ENCODE peak calls at places on chromosomes 13 and 19, in four cellular contexts. Z, H, L and K are unnamed samples.

GRCh38 chr19:55247621-55248099 is 11.2 kb downstream of the PPP6R1 start:
- DNase-seq in Z (no peak), H (no peak), L (no peak), K (no peak)

GRCh38 chr19:19062454-19063182 is 1.2 kb upstream of the SLC25A42 start:
- DNase-seq in Z (peak; percentile 30), H (no peak), L (no peak), K (no peak)

GRCh38 chr19:570315-570714 is 2.1 kb upstream of the BSG start:
- DNase-seq in Z (no peak), H (no peak), L (peak; percentile 60), K (peak; percentile 34)

GRCh38 chr19:38678217-38678890 is 30.9 kb downstream of the ACTN4 start:
- DNase-seq in Z (no peak), H (no peak), L (no peak), K (no peak)

GRCh38 chr19:4506449-4507149 is 11.7 kb downstream of the PLIN4 start:
- DNase-seq in Z (no peak), H (no peak), L (no peak), K (no peak)

GRCh38 chr13:30373727-30374126 is 48.6 kb upstream of the UBE2L5 start:
- DNase-seq in Z (no peak), H (peak; percentile 59), L (no peak), K (no peak)

GRCh38 chr19:3538258-3538929 is 580 bp upstream of the TEKTIP1 start:
- DNase-seq in Z (no peak), H (no peak), L (no peak), K (no peak)

GRCh38 chr19:246551-246950 is 44.7 kb downstream of the PLPP2 start:
- DNase-seq in Z (no peak), H (no peak), L (no peak), K (no peak)

GRCh38 chr13:81406022-81406421 is 1065.1 kb upstream of the SPRY2 start:
- DNase-seq in Z (no peak), H (no peak), L (no peak), K (no peak)

GRCh38 chr19:58319241-58319640 is 7.6 kb upstream of the ZSCAN22 start:
- DNase-seq in Z (no peak), H (no peak), L (no peak), K (no peak)

GRCh38 chr19:19488041-19488874 is 27.1 kb downstream of the TSSK6 start:
- DNase-seq in Z (no peak), H (no peak), L (peak; percentile 58), K (no peak)

GRCh38 chr19:53910170-53910518 is 1.1 kb downstream of the CACNG7 start:
- DNase-seq in Z (no peak), H (no peak), L (no peak), K (no peak)

GRCh38 chr13:47298506-47298905 is 401.7 kb upstream of the HTR2A start:
- DNase-seq in Z (no peak), H (no peak), L (no peak), K (no peak)

GRCh38 chr13:62096652-62097051 is 681.0 kb upstream of the PCDH20 start:
- DNase-seq in Z (no peak), H (no peak), L (no peak), K (no peak)

GRCh38 chr13:99331881-99332293 is 24.7 kb upstream of the GPR183 start:
- DNase-seq in Z (no peak), H (peak; percentile 79), L (no peak), K (no peak)

GRCh38 chr19:39906283-39906682 is 28.2 kb downstream of the FCGBP start:
- DNase-seq in Z (no peak), H (no peak), L (no peak), K (no peak)

GRCh38 chr13:75643182-75643581 is 7.1 kb downstream of the LMO7 start:
- DNase-seq in Z (no peak), H (no peak), L (no peak), K (no peak)

GRCh38 chr19:991174-991931 is 7.2 kb downstream of the WDR18 start:
- DNase-seq in Z (no peak), H (no peak), L (peak; percentile 85), K (peak; percentile 88)

GRCh38 chr19:5585461-5586299 is 17.9 kb upstream of the TINCR start:
- DNase-seq in Z (no peak), H (no peak), L (peak; percentile 83), K (no peak)

GRCh38 chr19:1066251-1066747 is 668 bp upstream of the ARHGAP45 start:
- DNase-seq in Z (peak; percentile 61), H (no peak), L (no peak), K (no peak)

GRCh38 chr13:23701191-23701590 is 131.0 kb downstream of the TNFRSF19 start:
- DNase-seq in Z (no peak), H (no peak), L (no peak), K (no peak)

GRCh38 chr13:43339843-43340550 is 316.6 kb downstream of the DNAJC15 start:
- DNase-seq in Z (no peak), H (no peak), L (no peak), K (no peak)

GRCh38 chr19:30536975-30537374 is 164.8 kb downstream of the ZNF536 start:
- DNase-seq in Z (no peak), H (no peak), L (no peak), K (no peak)

GRCh38 chr19:50607874-50608785 is 31.6 kb downstream of the SYT3 start:
- DNase-seq in Z (peak; percentile 31), H (peak; percentile 15), L (peak; percentile 91), K (peak; percentile 98)

GRCh38 chr19:52935434-52935833 is 12.2 kb upstream of the ZNF888 start:
- DNase-seq in Z (no peak), H (no peak), L (no peak), K (no peak)

GRCh38 chr19:28864024-28864503 is 348.9 kb downstream of the UQCRFS1 start:
- DNase-seq in Z (no peak), H (no peak), L (no peak), K (no peak)

GRCh38 chr19:1327125-1327524 is 41.5 kb downstream of the EFNA2 start:
- DNase-seq in Z (no peak), H (no peak), L (peak; percentile 11), K (no peak)

GRCh38 chr13:104043184-104043583 is 977.0 kb upstream of the SLC10A2 start:
- DNase-seq in Z (no peak), H (no peak), L (no peak), K (no peak)

GRCh38 chr13:90984737-90985136 is 362.8 kb upstream of the MIR17HG start:
- DNase-seq in Z (no peak), H (no peak), L (no peak), K (no peak)

GRCh38 chr19:46834121-46834520 is 16.5 kb downstream of the AP2S1 start:
- DNase-seq in Z (no peak), H (no peak), L (no peak), K (no peak)

GRCh38 chr19:16458391-16459128 is 13.2 kb downstream of the EPS15L1 start:
- DNase-seq in Z (peak; percentile 38), H (no peak), L (no peak), K (no peak)

GRCh38 chr13:103243495-103243894 is 177.3 kb upstream of the SLC10A2 start:
- DNase-seq in Z (no peak), H (no peak), L (no peak), K (no peak)

GRCh38 chr13:108897955-108898354 is 268.5 kb downstream of the MYO16 start:
- DNase-seq in Z (no peak), H (no peak), L (no peak), K (no peak)

GRCh38 chr19:11016591-11016990 is 55.8 kb downstream of the SMARCA4 start:
- DNase-seq in Z (no peak), H (no peak), L (no peak), K (no peak)
- TF ChIP-seq FOXM1 in Z (no peak), H (no peak), L (no peak), K (no peak)

DNA sequence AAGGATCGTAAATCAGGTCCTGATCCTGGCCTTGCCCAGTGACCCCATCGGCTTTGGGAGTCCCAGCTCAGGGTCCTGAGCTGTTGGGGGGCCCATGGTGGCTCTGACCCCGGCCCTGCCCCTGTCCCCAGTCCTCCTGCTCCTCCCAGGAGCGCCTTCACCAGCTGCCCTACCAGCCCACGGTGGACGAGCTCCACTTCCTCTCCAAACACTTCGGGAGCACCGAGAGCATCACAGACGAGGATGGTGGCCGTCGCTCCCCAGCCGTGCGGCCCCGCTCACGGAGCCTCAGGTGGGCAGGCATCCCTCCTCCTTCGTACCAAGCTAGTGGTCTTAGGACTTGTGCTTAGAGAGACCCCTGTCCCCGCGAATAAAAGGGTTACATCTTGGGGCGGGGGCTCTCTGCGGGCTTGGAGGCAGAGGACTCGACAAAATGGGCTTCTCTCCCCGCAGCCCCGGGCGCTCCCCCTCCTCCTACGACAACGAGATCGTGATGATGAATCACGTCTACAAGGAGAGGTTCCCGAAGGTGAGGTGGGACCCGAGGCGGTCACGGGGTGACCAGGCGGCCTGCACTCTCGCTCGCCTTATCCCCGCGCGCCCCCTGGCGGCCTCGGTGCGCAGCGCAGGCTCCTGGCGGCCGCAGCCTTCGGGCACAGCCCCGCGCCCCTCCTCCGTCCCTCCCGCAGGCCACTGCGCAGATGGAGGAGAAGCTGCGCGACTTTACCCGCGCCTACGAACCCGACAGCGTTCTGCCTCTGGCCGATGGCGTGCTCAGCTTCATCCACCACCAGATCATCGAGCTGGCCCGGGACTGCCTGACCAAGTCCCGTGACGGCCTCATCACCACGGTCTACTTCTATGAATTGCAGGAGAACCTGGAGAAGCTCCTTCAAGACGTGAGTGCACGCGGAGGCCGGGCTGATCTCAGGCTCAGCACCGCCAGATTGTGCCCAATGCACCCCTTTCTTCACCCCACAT is 9.1 kb downstream of the MAST1 start:
- DNase-seq in Z (peak; percentile 53), H (no peak), L (peak; percentile 90), K (peak; percentile 89)
- TF ChIP-seq TARDBP in Z (no peak), H (no peak), L (peak; percentile 66), K (no peak)

DNA sequence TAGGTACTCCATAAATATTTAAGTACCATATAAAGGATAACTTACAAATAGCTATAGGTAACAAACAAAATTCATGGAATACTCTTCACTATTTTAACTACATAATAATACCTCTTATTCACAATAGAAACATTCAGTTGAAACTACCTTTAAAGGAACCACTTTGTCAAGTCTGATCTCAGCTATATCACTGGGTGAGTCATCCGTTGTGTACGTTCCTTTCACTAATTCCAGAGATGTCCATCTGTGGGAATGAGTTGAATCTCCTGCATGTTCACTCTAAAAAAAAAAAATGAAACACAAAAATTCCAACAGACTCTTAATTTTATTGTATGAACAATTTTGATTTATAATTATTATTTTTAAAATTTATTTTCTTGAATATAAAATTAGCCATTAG is 149.4 kb upstream of the FBXL3 start:
- DNase-seq in Z (peak; percentile 3), H (no peak), L (no peak), K (no peak)
- TF ChIP-seq FOXM1 in Z (no peak), H (no peak), L (no peak), K (no peak)

DNA sequence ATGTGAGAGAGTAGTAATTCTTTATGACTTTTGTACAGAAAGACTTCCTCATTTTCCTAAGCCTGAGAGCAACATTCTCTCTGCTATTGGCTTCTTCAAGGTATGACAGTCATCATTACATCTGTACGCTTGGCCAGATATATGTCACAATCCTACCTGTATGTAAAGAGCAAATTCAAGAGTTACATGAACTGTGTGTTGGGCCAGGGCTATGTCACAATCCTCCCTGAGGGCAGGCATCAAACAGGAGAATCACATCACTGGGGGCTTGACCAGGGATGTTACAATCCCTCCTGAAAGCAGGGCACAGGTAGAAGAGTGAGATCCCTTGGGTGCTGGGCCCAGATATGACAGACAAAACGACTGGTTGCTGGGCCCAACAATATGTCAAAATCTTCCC is 9.8 kb upstream of the ZNF724 start:
- DNase-seq in Z (no peak), H (no peak), L (no peak), K (no peak)
- TF ChIP-seq TARDBP in Z (no peak), H (no peak), L (no peak), K (no peak)